ENCODE peak calls at places on chromosomes 4 and X, in five cellular contexts. P is tibial nerve, C is transverse colon, E is heart left ventricle, J is uterus. U is an unnamed sample. For H3K27me3, the result is how much of the 10 kb centered on the place peaks cover.

GRCh38 chr4:85968945-85969830 is 390.7 kb downstream of the MAPK10 start:
- DNase-seq in P (no peak), C (no peak), E (no peak), J (no peak), U (no peak)

GRCh38 chr4:164438321-164438720 is 315.6 kb upstream of the SMIM31 start:
- DNase-seq in P (no peak), C (no peak), E (no peak), J (no peak), U (no peak)

GRCh38 chr4:6873291-6873690 is 36.3 kb upstream of the TBC1D14 start:
- DNase-seq in P (no peak), C (no peak), E (no peak), J (no peak), U (no peak)

GRCh38 chrX:87755493-87755892 is 237.9 kb downstream of the KLHL4 start:
- DNase-seq in P (no peak), C (no peak), E (no peak), J (no peak), U (no peak)

GRCh38 chrX:68710870-68711576 is 63.6 kb downstream of the STARD8 start:
- DNase-seq in P (no peak), C (no peak), E (no peak), J (peak), U (peak)

GRCh38 chrX:40945366-40945713 is 139.9 kb upstream of the USP9X start:
- DNase-seq in P (no peak), C (peak), E (no peak), J (peak), U (peak)

GRCh38 chr4:14827111-14827510 is 175.2 kb upstream of the CPEB2 start:
- DNase-seq in P (no peak), C (no peak), E (no peak), J (no peak), U (no peak)

GRCh38 chr4:144223129-144223528 is 82.6 kb upstream of the GYPA start:
- DNase-seq in P (no peak), C (no peak), E (no peak), J (no peak), U (no peak)

GRCh38 chrX:123964155-123964554 is 2.6 kb downstream of the STAG2 start:
- DNase-seq in P (no peak), C (no peak), E (no peak), J (no peak), U (no peak)

GRCh38 chr4:156672492-156672891 is 299.1 kb downstream of the PDGFC start:
- DNase-seq in P (no peak), C (no peak), E (no peak), J (no peak), U (no peak)

GRCh38 chrX:148020329-148020728 is 39.2 kb downstream of the FMR1NB start:
- DNase-seq in P (no peak), C (no peak), E (no peak), J (no peak), U (no peak)

GRCh38 chr4:94939791-94940530 is 182.2 kb downstream of the BMPR1B start:
- DNase-seq in P (no peak), C (no peak), E (no peak), J (no peak), U (no peak)

GRCh38 chr4:19285146-19285545 is 966.6 kb upstream of the SLIT2 start:
- DNase-seq in P (no peak), C (no peak), E (no peak), J (no peak), U (no peak)

GRCh38 chr4:152679414-152680281 is at the start of gene TMEM154:
- DNase-seq in P (peak), C (peak), E (peak), J (peak), U (peak)

GRCh38 chr4:80731436-80731835 is 299.1 kb upstream of the BMP3 start:
- DNase-seq in P (no peak), C (no peak), E (no peak), J (no peak), U (no peak)

GRCh38 chr4:114132199-114132598 is 152.8 kb upstream of the ARSJ start:
- DNase-seq in P (no peak), C (no peak), E (no peak), J (no peak), U (no peak)

GRCh38 chrX:36684053-36684452 is 324.1 kb upstream of the FAM47C start:
- DNase-seq in P (no peak), C (no peak), E (no peak), J (no peak), U (no peak)

GRCh38 chr4:47383829-47384427 is 79.6 kb downstream of the COMMD8 start:
- DNase-seq in P (no peak), C (no peak), E (no peak), J (no peak), U (no peak)

GRCh38 chr4:185238261-185238681 is 28.9 kb downstream of the SNX25 start:
- DNase-seq in P (no peak), C (no peak), E (no peak), J (no peak), U (no peak)

GRCh38 chr4:84497220-84497834 is 1.8 kb downstream of the NKX6-1 start:
- DNase-seq in P (no peak), C (no peak), E (no peak), J (no peak), U (no peak)

GRCh38 chr4:84499065-84499982 is at the start of gene NKX6-1:
- DNase-seq in P (no peak), C (peak), E (no peak), J (peak), U (peak)

GRCh38 chr4:84497835-84498202 is 1.3 kb downstream of the NKX6-1 start:
- DNase-seq in P (no peak), C (no peak), E (no peak), J (no peak), U (no peak)

GRCh38 chr4:84496356-84497219 is 2.5 kb downstream of the NKX6-1 start:
- DNase-seq in P (no peak), C (no peak), E (no peak), J (no peak), U (no peak)

DNA sequence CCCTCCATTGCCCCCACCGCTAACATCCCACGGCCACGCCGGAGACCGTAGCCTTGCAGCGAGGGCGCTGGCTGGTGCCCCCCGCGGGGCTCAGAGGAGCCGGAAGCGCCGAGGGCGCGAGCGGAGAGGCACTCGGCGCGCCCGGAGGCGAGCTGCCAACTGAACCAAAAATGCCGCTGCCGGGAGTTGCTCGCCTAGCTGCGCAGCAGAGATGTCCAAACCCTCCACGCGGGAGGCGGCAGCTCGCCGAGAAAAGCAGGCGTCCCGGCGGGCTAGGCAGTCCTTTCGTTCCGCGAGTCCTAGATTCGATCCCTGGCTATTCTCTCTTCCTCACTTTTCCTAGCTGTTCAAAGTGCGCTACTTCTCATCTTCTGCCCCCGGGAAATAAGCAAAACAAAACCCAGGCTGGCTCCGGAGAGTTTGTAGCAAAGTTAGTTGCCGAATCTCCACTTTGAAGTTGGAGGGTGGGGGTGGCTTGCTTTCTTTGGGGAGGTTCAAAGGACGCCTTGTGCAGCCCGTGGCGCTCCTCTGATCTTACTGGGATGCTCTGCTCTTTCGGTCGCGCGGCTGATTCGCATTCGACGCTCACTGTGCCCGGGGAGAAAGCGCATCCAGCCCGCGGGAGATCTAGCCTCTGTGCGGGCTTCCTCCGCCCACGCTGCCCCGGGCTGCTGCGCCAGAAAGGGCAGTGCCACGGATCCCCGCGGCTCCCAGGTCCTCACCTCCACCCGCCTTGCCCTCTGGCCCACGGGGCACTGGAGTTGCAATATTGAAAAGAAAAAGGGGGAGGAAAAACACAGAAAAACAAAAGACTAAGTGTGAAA is 677 bp downstream of the NKX6-1 start:
- DNase-seq in P (no peak), C (no peak), E (no peak), J (peak), U (peak)
- H3K27me3 ChIP-seq in P (under half), C (half or more), E (half or more), J (half or more), U (under half)

GRCh38 chr4:51842554-51843308 is at the start of gene DCUN1D4:
- DNase-seq in P (peak), C (peak), E (peak), J (peak), U (peak)
- TF ChIP-seq POLR2A in P (peak), C (peak), E (peak), J (peak), U (peak)

GRCh38 chr4:3523628-3524221 is 8.5 kb downstream of the LRPAP1 start:
- DNase-seq in P (no peak), C (no peak), E (no peak), J (no peak), U (peak)
- H3K27ac ChIP-seq in P (no peak), C (no peak), E (no peak), J (no peak), U (no peak)

GRCh38 chrX:134660627-134661026 is 2.4 kb upstream of the PLAC1 start:
- DNase-seq in P (no peak), C (no peak), E (no peak), J (no peak), U (no peak)

GRCh38 chrX:134664202-134664601 is 5.9 kb upstream of the PLAC1 start:
- DNase-seq in P (no peak), C (no peak), E (no peak), J (no peak), U (no peak)

GRCh38 chrX:134659761-134660160 is 1.5 kb upstream of the PLAC1 start:
- DNase-seq in P (no peak), C (no peak), E (no peak), J (no peak), U (no peak)

GRCh38 chrX:134658421-134658896 is at the start of gene PLAC1:
- DNase-seq in P (no peak), C (no peak), E (no peak), J (no peak), U (no peak)

DNA sequence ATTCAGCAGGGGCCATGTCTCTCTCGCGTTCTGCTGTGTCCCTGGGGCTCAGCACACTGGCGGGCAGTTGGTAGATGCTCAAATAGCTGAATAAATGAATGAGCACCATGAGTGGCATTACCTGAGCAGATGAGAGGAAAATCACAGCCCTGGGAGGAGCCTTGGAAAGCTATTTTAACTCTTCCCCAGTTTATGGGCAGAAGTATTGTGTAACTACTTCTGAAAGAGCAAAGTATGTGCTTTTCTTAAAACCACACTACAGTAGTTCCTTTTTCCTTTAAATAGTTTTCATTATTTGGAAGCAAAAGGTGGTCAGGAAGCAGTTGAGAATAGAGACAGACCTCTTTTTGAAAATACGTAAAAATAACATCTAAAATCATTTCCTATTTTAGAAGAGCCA is 3.0 kb upstream of the PLAC1 start:
- DNase-seq in P (no peak), C (no peak), E (no peak), J (no peak), U (no peak)
- H3K27me3 ChIP-seq in P (under half), C (under half), E (under half), J (under half), U (under half)

DNA sequence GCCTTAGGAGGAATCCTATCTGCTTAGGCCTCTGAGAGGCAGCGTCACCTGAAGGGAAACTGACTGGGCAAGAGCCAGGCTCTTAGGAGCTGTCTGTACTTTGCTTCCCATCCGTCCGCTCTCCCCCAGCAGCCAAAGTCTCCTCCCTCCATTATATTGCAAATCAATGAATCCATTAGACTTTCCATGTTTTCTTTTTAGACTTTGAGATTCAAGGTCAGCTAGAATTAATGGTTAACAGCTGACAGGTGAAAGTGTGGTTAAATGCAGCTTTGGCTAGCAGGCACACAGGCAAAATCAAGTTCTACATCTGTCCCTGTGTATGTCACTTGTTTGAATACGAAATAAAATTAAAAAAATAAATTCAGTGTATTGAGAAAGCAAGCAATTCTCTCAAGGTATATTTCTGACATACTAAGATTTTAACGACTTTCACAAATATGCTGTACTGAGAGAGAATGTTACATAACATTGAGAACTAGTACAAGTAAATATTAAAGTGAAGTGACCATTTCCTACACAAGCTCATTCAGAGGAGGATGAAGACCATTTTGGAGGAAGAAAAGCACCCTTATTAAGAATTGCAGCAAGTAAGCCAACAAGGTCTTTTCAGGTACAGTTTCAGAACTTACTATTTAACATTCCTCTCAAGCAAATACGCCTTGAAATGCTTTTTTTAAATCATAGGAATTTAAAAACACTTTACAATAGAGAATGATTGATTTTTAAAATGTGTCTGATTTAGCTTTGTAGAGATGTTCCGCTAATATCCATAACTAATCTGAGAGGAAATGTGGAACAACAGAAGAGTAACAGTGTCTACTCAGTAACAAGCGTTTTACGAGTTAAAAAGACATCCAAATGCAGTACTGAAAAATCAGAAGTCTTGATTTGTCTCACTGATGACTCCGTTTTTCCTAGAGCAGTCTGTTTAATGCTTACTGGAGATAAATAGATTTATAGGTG is at the start of gene F11:
- DNase-seq in P (no peak), C (no peak), E (no peak), J (no peak), U (no peak)
- TF ChIP-seq POLR2A in P (no peak), C (no peak), E (no peak), J (no peak), U (no peak)

GRCh38 chr4:74407891-74408290 is 37.0 kb upstream of the AREG start:
- DNase-seq in P (no peak), C (no peak), E (no peak), J (no peak), U (no peak)
- H3K27ac ChIP-seq in P (no peak), C (no peak), E (no peak), J (no peak), U (no peak)